ENCODE peak calls at places on chromosome 4, in seven cellular contexts. R is G401; V is natural killer cell treated with Interleukin-12 subunit alpha and Interleukin-12 subunit beta and Interleukin-15 and Interleukin-18, amount 100 ng/mL, for 72 hours; C is left ventricle myocardium inferior; F is A172; N is activated CD4-positive, CD25-positive, alpha-beta regulatory T cell; U is frontal cortex. S is an unnamed sample.

GRCh38 chr4:148207074-148207473 is 235.1 kb downstream of the NR3C2 start:
- DNase-seq in R (no peak), V (no peak), C (no peak), F (no peak), N (no peak), U (no peak), S (no peak)

GRCh38 chr4:11119474-11119873 is 309.2 kb downstream of the HS3ST1 start:
- DNase-seq in R (no peak), V (no peak), C (no peak), F (no peak), N (no peak), U (no peak), S (no peak)

GRCh38 chr4:25406081-25406692 is 29.1 kb downstream of the ANAPC4 start:
- DNase-seq in R (no peak), V (no peak), C (no peak), F (no peak), N (no peak), U (no peak), S (no peak)

GRCh38 chr4:82797591-82798081 is 960 bp downstream of the SCD5 start:
- DNase-seq in R (peak; percentile 41), V (no peak), C (peak; percentile 25), F (no peak), N (no peak), U (peak; percentile 38), S (peak; percentile 62)

GRCh38 chr4:153988446-153988845 is 199.6 kb upstream of the SFRP2 start:
- DNase-seq in R (no peak), V (no peak), C (no peak), F (no peak), N (no peak), U (no peak), S (no peak)

GRCh38 chr4:83114576-83114975 is at the start of gene PLAC8:
- DNase-seq in R (peak; percentile 11), V (peak; percentile 63), C (no peak), F (no peak), N (no peak), U (no peak), S (no peak)

GRCh38 chr4:132526652-132527051 is 622.4 kb upstream of the PCDH10 start:
- DNase-seq in R (no peak), V (no peak), C (no peak), F (no peak), N (no peak), U (no peak), S (no peak)

GRCh38 chr4:31538877-31539276 is 818.7 kb downstream of the PCDH7 start:
- DNase-seq in R (no peak), V (no peak), C (no peak), F (no peak), N (no peak), U (no peak), S (no peak)

GRCh38 chr4:110634320-110635154 is 11.7 kb upstream of the PITX2 start:
- DNase-seq in R (no peak), V (no peak), C (no peak), F (no peak), N (no peak), U (peak; percentile 41), S (no peak)

GRCh38 chr4:40301592-40301991 is 33.5 kb upstream of the CHRNA9 start:
- DNase-seq in R (no peak), V (no peak), C (no peak), F (no peak), N (no peak), U (no peak), S (no peak)

GRCh38 chr4:134243742-134244713 is 42.4 kb upstream of the PABPC4L start:
- DNase-seq in R (no peak), V (no peak), C (no peak), F (no peak), N (no peak), U (no peak), S (no peak)

GRCh38 chr4:175385797-175386196 is 426.3 kb downstream of the GPM6A start:
- DNase-seq in R (no peak), V (no peak), C (no peak), F (no peak), N (no peak), U (no peak), S (no peak)